ENCODE peak calls at places on chromosomes 3 and 15, in ten cellular contexts. X, K, J, C, I, G, V, B, W and D are unnamed samples.

GRCh38 chr15:65612949-65613348 is 2.0 kb upstream of the INTS14 start:
- DNase-seq in X (no peak), K (no peak), J (no peak), C (no peak), I (no peak), G (no peak), V (no peak), B (no peak), W (no peak), D (no peak)

GRCh38 chr3:194129581-194130133 is 6.3 kb upstream of the HES1 start:
- DNase-seq in X (no peak), K (no peak), J (no peak), C (no peak), I (no peak), G (no peak), V (no peak), B (no peak), W (peak), D (no peak)

GRCh38 chr3:31218082-31218481 is 314.6 kb upstream of the STT3B start:
- DNase-seq in X (no peak), K (no peak), J (no peak), C (no peak), I (no peak), G (no peak), V (no peak), B (no peak), W (no peak), D (peak)

GRCh38 chr15:45431502-45431901 is 53.2 kb upstream of the GATM start:
- DNase-seq in X (no peak), K (no peak), J (no peak), C (no peak), I (no peak), G (no peak), V (no peak), B (no peak), W (no peak), D (no peak)

GRCh38 chr3:40120816-40121215 is 188.7 kb upstream of the EIF1B start:
- DNase-seq in X (no peak), K (no peak), J (no peak), C (peak), I (no peak), G (no peak), V (peak), B (no peak), W (no peak), D (no peak)

GRCh38 chr3:125585595-125586223 is 9.6 kb downstream of the OSBPL11 start:
- DNase-seq in X (peak), K (peak), J (no peak), C (peak), I (peak), G (no peak), V (peak), B (no peak), W (peak), D (peak)

GRCh38 chr15:81049835-81050234 is 49.1 kb downstream of the TLNRD1 start:
- DNase-seq in X (no peak), K (no peak), J (no peak), C (no peak), I (no peak), G (no peak), V (no peak), B (no peak), W (no peak), D (no peak)

GRCh38 chr3:11272913-11273574 is 847 bp downstream of the ATG7 start:
- DNase-seq in X (no peak), K (no peak), J (no peak), C (no peak), I (no peak), G (no peak), V (no peak), B (no peak), W (no peak), D (no peak)

GRCh38 chr3:134197681-134198261 is 52.9 kb downstream of the RYK start:
- DNase-seq in X (peak), K (peak), J (no peak), C (peak), I (peak), G (peak), V (peak), B (no peak), W (no peak), D (peak)

GRCh38 chr15:41494922-41495735 is 1.5 kb downstream of the ITPKA start:
- DNase-seq in X (no peak), K (no peak), J (no peak), C (no peak), I (no peak), G (peak), V (no peak), B (no peak), W (peak), D (no peak)

GRCh38 chr15:58425834-58426233 is 6.0 kb upstream of the LIPC start:
- DNase-seq in X (no peak), K (no peak), J (no peak), C (no peak), I (no peak), G (no peak), V (no peak), B (no peak), W (no peak), D (no peak)

GRCh38 chr15:81752149-81752942 is 293.5 kb downstream of the MEX3B start:
- DNase-seq in X (peak), K (peak), J (no peak), C (no peak), I (no peak), G (no peak), V (peak), B (peak), W (no peak), D (peak)

GRCh38 chr3:165459924-165460540 is 263.8 kb upstream of the SLITRK3 start:
- DNase-seq in X (no peak), K (no peak), J (no peak), C (no peak), I (no peak), G (no peak), V (no peak), B (no peak), W (no peak), D (no peak)

GRCh38 chr3:126119008-126119675 is 35.2 kb upstream of the SLC41A3 start:
- DNase-seq in X (no peak), K (no peak), J (no peak), C (no peak), I (no peak), G (no peak), V (no peak), B (no peak), W (no peak), D (no peak)

GRCh38 chr3:157999246-157999645 is 107.0 kb downstream of the SHOX2 start:
- DNase-seq in X (peak), K (no peak), J (no peak), C (no peak), I (no peak), G (no peak), V (no peak), B (no peak), W (no peak), D (no peak)

GRCh38 chr3:102733811-102734574 is 299.2 kb downstream of the ZPLD1 start:
- DNase-seq in X (no peak), K (peak), J (no peak), C (no peak), I (no peak), G (no peak), V (no peak), B (no peak), W (no peak), D (no peak)

GRCh38 chr3:99777708-99778107 is 40.0 kb upstream of the CMSS1 start:
- DNase-seq in X (no peak), K (no peak), J (no peak), C (no peak), I (no peak), G (no peak), V (no peak), B (no peak), W (no peak), D (no peak)

GRCh38 chr3:44232407-44232806 is 9.3 kb upstream of the TOPAZ1 start:
- DNase-seq in X (no peak), K (no peak), J (no peak), C (no peak), I (no peak), G (no peak), V (no peak), B (no peak), W (no peak), D (peak)

GRCh38 chr3:125033135-125033534 is 22.7 kb downstream of the HEG1 start:
- DNase-seq in X (no peak), K (no peak), J (no peak), C (no peak), I (no peak), G (no peak), V (no peak), B (no peak), W (no peak), D (no peak)

GRCh38 chr3:126782554-126782953 is 78.5 kb downstream of the CHCHD6 start:
- DNase-seq in X (no peak), K (peak), J (no peak), C (peak), I (peak), G (no peak), V (peak), B (no peak), W (no peak), D (no peak)

GRCh38 chr15:75029378-75030022 is 6.1 kb downstream of the PPCDC start:
- DNase-seq in X (peak), K (peak), J (peak), C (peak), I (peak), G (peak), V (peak), B (peak), W (peak), D (peak)

GRCh38 chr15:49814709-49815108 is 193.9 kb downstream of the DTWD1 start:
- DNase-seq in X (no peak), K (no peak), J (no peak), C (no peak), I (no peak), G (no peak), V (no peak), B (no peak), W (no peak), D (peak)

GRCh38 chr15:70014311-70014707 is 83.4 kb downstream of the TLE3 start:
- DNase-seq in X (no peak), K (no peak), J (no peak), C (no peak), I (no peak), G (no peak), V (no peak), B (no peak), W (no peak), D (no peak)

GRCh38 chr3:2097641-2098191 is 950 bp upstream of the CNTN4 start:
- DNase-seq in X (no peak), K (no peak), J (no peak), C (no peak), I (no peak), G (no peak), V (no peak), B (no peak), W (no peak), D (no peak)

GRCh38 chr3:167151671-167152070 is 228.4 kb downstream of the ZBBX start:
- DNase-seq in X (no peak), K (no peak), J (no peak), C (no peak), I (no peak), G (no peak), V (no peak), B (no peak), W (no peak), D (no peak)

GRCh38 chr3:37138816-37139215 is 35.6 kb downstream of the LRRFIP2 start:
- DNase-seq in X (no peak), K (no peak), J (no peak), C (no peak), I (no peak), G (no peak), V (no peak), B (no peak), W (no peak), D (no peak)

GRCh38 chr15:73341886-73342600 is 26.7 kb downstream of the HCN4 start:
- DNase-seq in X (no peak), K (no peak), J (no peak), C (no peak), I (no peak), G (no peak), V (no peak), B (peak), W (no peak), D (no peak)

GRCh38 chr15:91882858-91883586 is 29.5 kb downstream of the SLCO3A1 start:
- DNase-seq in X (no peak), K (no peak), J (no peak), C (peak), I (no peak), G (no peak), V (no peak), B (peak), W (no peak), D (no peak)

GRCh38 chr3:75242012-75242411 is 422.1 kb upstream of the FRG2C start:
- DNase-seq in X (no peak), K (no peak), J (no peak), C (no peak), I (no peak), G (no peak), V (no peak), B (no peak), W (no peak), D (no peak)

GRCh38 chr3:153192327-153192726 is 30.3 kb downstream of the RAP2B start:
- DNase-seq in X (no peak), K (no peak), J (no peak), C (no peak), I (no peak), G (no peak), V (no peak), B (no peak), W (no peak), D (no peak)

GRCh38 chr15:78047631-78048409 is 29.7 kb downstream of the TBC1D2B start:
- DNase-seq in X (no peak), K (peak), J (no peak), C (no peak), I (no peak), G (no peak), V (no peak), B (no peak), W (no peak), D (peak)

GRCh38 chr3:181176610-181177009 is 187.1 kb upstream of the DNAJC19 start:
- DNase-seq in X (peak), K (peak), J (peak), C (peak), I (no peak), G (no peak), V (peak), B (peak), W (peak), D (peak)

GRCh38 chr15:73932381-73933191 is 6.3 kb downstream of the LOXL1 start:
- DNase-seq in X (no peak), K (no peak), J (no peak), C (no peak), I (no peak), G (no peak), V (no peak), B (no peak), W (no peak), D (no peak)

GRCh38 chr3:98552232-98553020 is 20.6 kb downstream of the GPR15 start:
- DNase-seq in X (no peak), K (no peak), J (no peak), C (no peak), I (no peak), G (no peak), V (no peak), B (no peak), W (no peak), D (no peak)